ENCODE peak calls at places on chromosomes 13 and 19, in nine cellular contexts. Q, J, L, S, G, N, W, Y and I are unnamed samples.

GRCh38 chr19:8113017-8113416 is 36.4 kb downstream of the FBN3 start:
- DNase-seq in Q (no peak), J (no peak), L (no peak), S (no peak), G (no peak), N (no peak), W (no peak), Y (no peak), I (no peak)

GRCh38 chr19:42249149-42249750 is 5.7 kb downstream of the ERF start:
- DNase-seq in Q (no peak), J (no peak), L (peak; percentile 70), S (no peak), G (no peak), N (no peak), W (no peak), Y (no peak), I (no peak)

GRCh38 chr19:5024282-5024681 is 55.4 kb downstream of the KDM4B start:
- DNase-seq in Q (no peak), J (no peak), L (no peak), S (peak; percentile 49), G (no peak), N (no peak), W (no peak), Y (no peak), I (no peak)

GRCh38 chr13:47038196-47038595 is 141.3 kb upstream of the HTR2A start:
- DNase-seq in Q (no peak), J (no peak), L (no peak), S (no peak), G (no peak), N (no peak), W (no peak), Y (no peak), I (no peak)

GRCh38 chr13:101149735-101150380 is 266.4 kb downstream of the NALCN start:
- DNase-seq in Q (peak; percentile 30), J (no peak), L (no peak), S (no peak), G (peak; percentile 84), N (no peak), W (peak; percentile 21), Y (no peak), I (no peak)

GRCh38 chr19:41774515-41774980 is 19.2 kb downstream of the CEACAM6 start:
- DNase-seq in Q (no peak), J (no peak), L (no peak), S (no peak), G (no peak), N (peak; percentile 88), W (no peak), Y (no peak), I (peak; percentile 77)

GRCh38 chr13:76643596-76643995 is 242.6 kb downstream of the KCTD12 start:
- DNase-seq in Q (no peak), J (no peak), L (no peak), S (no peak), G (no peak), N (no peak), W (no peak), Y (no peak), I (no peak)

GRCh38 chr19:42468273-42468796 is 25.6 kb upstream of the CXCL17 start:
- DNase-seq in Q (peak; percentile 59), J (no peak), L (no peak), S (no peak), G (peak; percentile 69), N (peak; percentile 64), W (no peak), Y (no peak), I (no peak)

GRCh38 chr13:28001837-28002473 is 13.5 kb upstream of the URAD start:
- DNase-seq in Q (no peak), J (no peak), L (peak; percentile 53), S (no peak), G (no peak), N (no peak), W (no peak), Y (no peak), I (no peak)

GRCh38 chr19:46351241-46352041 is 4.6 kb downstream of the PPP5C start:
- DNase-seq in Q (peak; percentile 81), J (no peak), L (peak; percentile 92), S (peak; percentile 49), G (peak; percentile 79), N (peak; percentile 43), W (no peak), Y (peak; percentile 94), I (peak; percentile 8)

GRCh38 chr19:5222821-5223321 is 117.7 kb downstream of the PTPRS start:
- DNase-seq in Q (no peak), J (no peak), L (no peak), S (no peak), G (no peak), N (no peak), W (no peak), Y (no peak), I (no peak)

GRCh38 chr19:4437103-4437502 is 20.5 kb downstream of the UBXN6 start:
- DNase-seq in Q (no peak), J (no peak), L (no peak), S (no peak), G (no peak), N (no peak), W (no peak), Y (no peak), I (no peak)

GRCh38 chr13:36154567-36155231 is 23.5 kb upstream of the DCLK1 start:
- DNase-seq in Q (peak; percentile 9), J (no peak), L (no peak), S (no peak), G (peak; percentile 51), N (no peak), W (no peak), Y (peak; percentile 77), I (no peak)

GRCh38 chr13:110676511-110677204 is 29.3 kb downstream of the CARS2 start:
- DNase-seq in Q (no peak), J (no peak), L (no peak), S (no peak), G (no peak), N (no peak), W (peak; percentile 6), Y (no peak), I (no peak)

GRCh38 chr19:54464044-54464623 is 556 bp upstream of the LENG9 start:
- DNase-seq in Q (peak; percentile 87), J (peak; percentile 75), L (peak; percentile 92), S (peak; percentile 66), G (peak; percentile 94), N (peak; percentile 97), W (peak; percentile 87), Y (peak; percentile 90), I (peak; percentile 86)

GRCh38 chr13:49341941-49342340 is 94.2 kb downstream of the CDADC1 start:
- DNase-seq in Q (no peak), J (no peak), L (no peak), S (no peak), G (no peak), N (no peak), W (no peak), Y (no peak), I (no peak)

GRCh38 chr13:43445651-43446050 is 341.1 kb downstream of the ENOX1 start:
- DNase-seq in Q (peak; percentile 12), J (no peak), L (no peak), S (no peak), G (no peak), N (no peak), W (no peak), Y (no peak), I (no peak)

GRCh38 chr13:45536224-45536623 is 71.5 kb downstream of the COG3 start:
- DNase-seq in Q (no peak), J (no peak), L (no peak), S (no peak), G (no peak), N (no peak), W (no peak), Y (no peak), I (no peak)

GRCh38 chr13:114260818-114261217 is 20.6 kb upstream of the UPF3A start:
- DNase-seq in Q (no peak), J (no peak), L (no peak), S (no peak), G (no peak), N (no peak), W (no peak), Y (no peak), I (no peak)

GRCh38 chr19:54312436-54313362 is at the start of gene LILRA5:
- DNase-seq in Q (no peak), J (no peak), L (no peak), S (no peak), G (no peak), N (no peak), W (no peak), Y (no peak), I (no peak)

GRCh38 chr13:101649490-101650126 is 197.1 kb downstream of the ITGBL1 start:
- DNase-seq in Q (peak; percentile 38), J (no peak), L (no peak), S (no peak), G (peak; percentile 95), N (no peak), W (no peak), Y (no peak), I (no peak)

GRCh38 chr13:113804017-113804702 is 45.1 kb downstream of the TMEM255B start:
- DNase-seq in Q (no peak), J (no peak), L (peak; percentile 51), S (peak; percentile 50), G (no peak), N (no peak), W (no peak), Y (peak; percentile 64), I (no peak)

GRCh38 chr13:79799049-79799448 is 318.1 kb downstream of the NDFIP2 start:
- DNase-seq in Q (no peak), J (no peak), L (no peak), S (no peak), G (no peak), N (no peak), W (no peak), Y (no peak), I (no peak)